ENCODE peak calls at places on chromosomes 13 and 19, in eight cellular contexts. N is activated CD8-positive, alpha-beta T cell treated with anti-CD3 and anti-CD28 coated beads for 36 hours; Y is ELF-1; Z is DMS53; S is mucosa of gallbladder; B is ACHN; U is CD8-positive, alpha-beta T cell; G is HTR-8/SVneo. O is an unnamed sample.

GRCh38 chr19:10603084-10603872 is 16.2 kb upstream of the AP1M2 start:
- DNase-seq in N (peak; percentile 95), Y (peak; percentile 87), Z (no peak), S (peak; percentile 56), B (no peak), U (peak; percentile 90), G (no peak), O (no peak)

GRCh38 chr13:22114630-22115311 is 443.9 kb downstream of the FGF9 start:
- DNase-seq in N (peak; percentile 51), Y (no peak), Z (peak; percentile 9), S (peak; percentile 14), B (no peak), U (no peak), G (no peak), O (no peak)

GRCh38 chr13:32309812-32310706 is 5.1 kb downstream of the ZAR1L start:
- DNase-seq in N (peak; percentile 25), Y (peak; percentile 57), Z (peak; percentile 77), S (peak; percentile 22), B (peak; percentile 62), U (no peak), G (no peak), O (peak; percentile 79)

GRCh38 chr13:23637813-23638212 is 67.6 kb downstream of the TNFRSF19 start:
- DNase-seq in N (no peak), Y (no peak), Z (no peak), S (no peak), B (no peak), U (no peak), G (no peak), O (peak; percentile 60)

GRCh38 chr13:84037937-84038464 is 155.7 kb upstream of the SLITRK1 start:
- DNase-seq in N (no peak), Y (peak; percentile 4), Z (peak; percentile 7), S (no peak), B (no peak), U (no peak), G (no peak), O (no peak)

GRCh38 chr19:2720777-2721569 is at the start of gene DIRAS1:
- DNase-seq in N (no peak), Y (no peak), Z (no peak), S (no peak), B (no peak), U (no peak), G (no peak), O (no peak)

GRCh38 chr19:50486823-50487515 is 10.3 kb upstream of the GARIN5A start:
- DNase-seq in N (peak; percentile 90), Y (peak; percentile 96), Z (peak; percentile 72), S (no peak), B (peak; percentile 44), U (no peak), G (no peak), O (peak; percentile 58)

GRCh38 chr19:46654621-46655152 is 6.3 kb downstream of the DACT3 start:
- DNase-seq in N (no peak), Y (no peak), Z (no peak), S (no peak), B (no peak), U (no peak), G (no peak), O (no peak)

GRCh38 chr13:60627071-60627686 is 230.2 kb downstream of the TDRD3 start:
- DNase-seq in N (peak; percentile 30), Y (peak; percentile 72), Z (peak; percentile 39), S (no peak), B (peak; percentile 42), U (no peak), G (peak; percentile 23), O (no peak)

GRCh38 chr13:25329706-25330105 is 28.3 kb downstream of the NUP58 start:
- DNase-seq in N (no peak), Y (no peak), Z (peak; percentile 7), S (no peak), B (no peak), U (no peak), G (no peak), O (peak; percentile 54)

GRCh38 chr19:17391371-17392151 is 2.4 kb downstream of the CCDC194 start:
- DNase-seq in N (no peak), Y (no peak), Z (no peak), S (no peak), B (no peak), U (no peak), G (no peak), O (no peak)

GRCh38 chr19:16660763-16661479 is at the start of gene TMEM38A:
- DNase-seq in N (peak; percentile 27), Y (peak; percentile 8), Z (peak; percentile 82), S (no peak), B (peak; percentile 29), U (peak; percentile 62), G (peak; percentile 59), O (peak; percentile 52)

GRCh38 chr13:31008400-31009115 is 76.1 kb downstream of the TEX26 start:
- DNase-seq in N (peak; percentile 17), Y (no peak), Z (no peak), S (no peak), B (no peak), U (no peak), G (no peak), O (no peak)